ENCODE peak calls at places on chromosomes 5 and 9, in four cellular contexts. C is neuronal stem cell, Q is mammary epithelial cell, I is IMR-90. O is an unnamed sample.

GRCh38 chr5:305459-305858 is 16.1 kb upstream of the AHRR start:
- DNase-seq in C (no peak), Q (no peak), I (no peak), O (no peak)

GRCh38 chr5:146877783-146878470 is 630 bp downstream of the PPP2R2B start:
- DNase-seq in C (peak), Q (no peak), I (no peak), O (no peak)

GRCh38 chr9:127825319-127826051 is 22.8 kb downstream of the FPGS start:
- DNase-seq in C (peak), Q (no peak), I (no peak), O (no peak)

GRCh38 chr5:89954901-89955300 is 454.7 kb downstream of the CETN3 start:
- DNase-seq in C (no peak), Q (no peak), I (no peak), O (no peak)

GRCh38 chr5:143913008-143913752 is 101.2 kb downstream of the HMHB1 start:
- DNase-seq in C (no peak), Q (peak), I (peak), O (no peak)

GRCh38 chr9:84955971-84956370 is 286.4 kb downstream of the NTRK2 start:
- DNase-seq in C (no peak), Q (peak), I (no peak), O (no peak)

GRCh38 chr5:174090147-174090546 is 44.6 kb downstream of the NSG2 start:
- DNase-seq in C (no peak), Q (no peak), I (no peak), O (no peak)

GRCh38 chr9:87641067-87641466 is 84.9 kb upstream of the CTSL start:
- DNase-seq in C (no peak), Q (no peak), I (no peak), O (no peak)

GRCh38 chr5:133366966-133367365 is 245.4 kb downstream of the FSTL4 start:
- DNase-seq in C (no peak), Q (no peak), I (no peak), O (no peak)

GRCh38 chr9:94967481-94967880 is 241.0 kb downstream of the AOPEP start:
- DNase-seq in C (no peak), Q (no peak), I (no peak), O (no peak)

GRCh38 chr5:127705120-127705892 is 2.1 kb downstream of the CCDC192 start:
- DNase-seq in C (no peak), Q (peak), I (peak), O (no peak)

GRCh38 chr5:129367883-129368282 is 92.2 kb upstream of the ADAMTS19 start:
- DNase-seq in C (no peak), Q (no peak), I (peak), O (no peak)

GRCh38 chr9:126927419-126927818 is 12.8 kb downstream of the RALGPS1 start:
- DNase-seq in C (no peak), Q (no peak), I (no peak), O (no peak)

DNA sequence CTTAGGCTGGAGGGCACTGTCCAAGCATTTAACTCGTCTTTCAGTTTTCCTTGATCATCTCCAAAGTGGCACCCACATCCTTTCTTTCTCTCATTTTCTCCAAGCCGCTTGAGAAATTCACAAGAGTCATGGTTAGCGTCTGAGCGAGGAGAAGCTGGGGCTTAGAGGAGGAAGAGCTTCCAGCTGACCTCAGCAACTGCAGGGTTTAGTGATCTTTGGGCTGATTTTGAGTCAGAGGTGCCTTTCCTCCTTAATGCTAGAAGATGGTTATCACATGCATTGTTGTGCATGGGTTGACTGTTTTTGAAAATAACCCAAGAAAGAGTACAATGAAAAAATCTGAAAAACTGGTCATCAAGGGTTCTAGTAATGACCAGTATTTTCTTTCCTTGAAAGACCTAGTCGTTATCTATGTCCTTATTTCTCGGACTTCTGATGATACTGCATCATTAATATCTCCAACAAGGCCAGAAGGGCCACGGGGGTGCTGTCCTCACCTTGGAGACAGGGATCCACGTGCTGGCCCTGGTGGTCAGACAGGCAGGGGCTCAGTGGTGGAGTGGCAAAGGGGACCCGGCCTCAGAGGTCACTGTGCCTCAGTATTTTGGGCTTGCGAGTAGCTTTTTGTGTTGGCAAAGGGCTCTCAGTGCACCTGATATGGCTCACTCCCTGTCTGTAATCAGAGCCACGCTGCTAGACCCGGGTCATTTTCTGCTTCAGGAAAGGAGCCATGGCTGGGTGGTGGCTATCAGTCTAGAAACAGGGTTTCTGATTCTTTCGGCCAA is 134.9 kb downstream of the GADD45G start:
- DNase-seq in C (no peak), Q (no peak), I (no peak), O (no peak)
- H2AFZ ChIP-seq in C (no peak), Q (no peak), I (no peak), O (no peak)

GRCh38 chr9:93114169-93114983 is 18.4 kb downstream of the CARD19 start:
- DNase-seq in C (no peak), Q (no peak), I (no peak), O (no peak)

GRCh38 chr9:93112864-93113389 is 16.9 kb downstream of the CARD19 start:
- DNase-seq in C (no peak), Q (no peak), I (no peak), O (no peak)

GRCh38 chr9:93116049-93116961 is 17.7 kb downstream of the NINJ1 start:
- DNase-seq in C (no peak), Q (no peak), I (peak), O (no peak)

GRCh38 chr9:93115486-93115885 is 18.6 kb downstream of the NINJ1 start:
- DNase-seq in C (no peak), Q (no peak), I (no peak), O (no peak)

GRCh38 chr9:93114984-93115335 is 18.9 kb downstream of the CARD19 start:
- DNase-seq in C (no peak), Q (no peak), I (no peak), O (no peak)
- H3K4me3 ChIP-seq in C (no peak), Q (no peak), I (no peak), O (no peak)

DNA sequence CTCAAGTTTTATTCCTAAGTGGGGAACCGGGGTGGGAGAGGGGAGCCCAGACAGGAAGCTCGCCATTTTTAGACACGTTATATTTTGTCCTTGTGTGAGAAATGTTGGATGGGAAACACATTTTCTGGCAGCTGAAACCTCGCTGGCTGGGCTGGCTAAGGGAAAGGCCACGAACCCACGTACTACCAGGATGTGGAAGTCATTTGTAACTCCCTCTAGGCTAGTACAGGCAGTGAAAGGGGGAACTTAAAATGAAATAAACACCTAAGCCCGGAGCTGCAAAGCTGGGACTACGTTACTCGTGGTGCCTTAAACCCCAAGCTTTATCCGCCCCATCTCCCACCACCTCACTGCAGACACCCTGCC is 42.5 kb downstream of the TMEM174 start:
- DNase-seq in C (no peak), Q (no peak), I (no peak), O (no peak)
- H2AFZ ChIP-seq in C (peak), Q (peak), I (peak), O (no peak)

GRCh38 chr5:172293745-172294342 is 10.3 kb upstream of the UBTD2 start:
- DNase-seq in C (no peak), Q (no peak), I (no peak), O (no peak)
- H3K4me3 ChIP-seq in C (no peak), Q (no peak), I (no peak), O (no peak)